ENCODE peak calls at places on chromosomes 12 and 14, in five cellular contexts. O is sigmoid colon, R is AG04450, D is GM10248, W is neural crest cell. C is an unnamed sample.
A peak's percentile ranks its signal among the peaks of the same experiment; 100 is the strongest.

GRCh38 chr14:52117433-52117832 is 48.6 kb upstream of the NID2 start:
- DNase-seq in W (no peak), D (no peak), R (no peak), O (no peak), C (no peak)

GRCh38 chr12:7750350-7750749 is 3.2 kb upstream of the CLEC4C start:
- DNase-seq in W (no peak), R (no peak), D (no peak), O (no peak), C (no peak)

GRCh38 chr14:50116986-50117385 is 614 bp upstream of the VCPKMT start:
- DNase-seq in W (no peak), D (no peak), O (no peak), R (no peak), C (no peak)

GRCh38 chr14:52351191-52351560 is 37.1 kb downstream of the PTGER2 start:
- DNase-seq in R (no peak), O (no peak), D (no peak), W (no peak), C (no peak)

GRCh38 chr12:5377997-5378596 is 53.8 kb upstream of the NTF3 start:
- DNase-seq in R (no peak), W (no peak), O (peak; percentile 78), D (no peak), C (no peak)

GRCh38 chr12:110934093-110934852 is 13.9 kb upstream of the MYL2 start:
- DNase-seq in W (no peak), D (no peak), O (no peak), R (no peak), C (no peak)

GRCh38 chr14:101980700-101981099 is 16.3 kb downstream of the DYNC1H1 start:
- DNase-seq in D (peak; percentile 53), O (peak; percentile 94), W (no peak), R (peak; percentile 98), C (no peak)

GRCh38 chr12:87157791-87158190 is 871.4 kb downstream of the C12orf50 start:
- DNase-seq in R (peak; percentile 86), O (no peak), W (no peak), D (no peak), C (no peak)

GRCh38 chr12:91983935-91984334 is 161.7 kb downstream of the BTG1 start:
- DNase-seq in D (no peak), O (no peak), W (no peak), R (no peak), C (no peak)

GRCh38 chr14:61080591-61081010 is 99.6 kb downstream of the SLC38A6 start:
- DNase-seq in R (peak; percentile 72), O (no peak), W (no peak), D (peak; percentile 32), C (peak; percentile 71)

DNA sequence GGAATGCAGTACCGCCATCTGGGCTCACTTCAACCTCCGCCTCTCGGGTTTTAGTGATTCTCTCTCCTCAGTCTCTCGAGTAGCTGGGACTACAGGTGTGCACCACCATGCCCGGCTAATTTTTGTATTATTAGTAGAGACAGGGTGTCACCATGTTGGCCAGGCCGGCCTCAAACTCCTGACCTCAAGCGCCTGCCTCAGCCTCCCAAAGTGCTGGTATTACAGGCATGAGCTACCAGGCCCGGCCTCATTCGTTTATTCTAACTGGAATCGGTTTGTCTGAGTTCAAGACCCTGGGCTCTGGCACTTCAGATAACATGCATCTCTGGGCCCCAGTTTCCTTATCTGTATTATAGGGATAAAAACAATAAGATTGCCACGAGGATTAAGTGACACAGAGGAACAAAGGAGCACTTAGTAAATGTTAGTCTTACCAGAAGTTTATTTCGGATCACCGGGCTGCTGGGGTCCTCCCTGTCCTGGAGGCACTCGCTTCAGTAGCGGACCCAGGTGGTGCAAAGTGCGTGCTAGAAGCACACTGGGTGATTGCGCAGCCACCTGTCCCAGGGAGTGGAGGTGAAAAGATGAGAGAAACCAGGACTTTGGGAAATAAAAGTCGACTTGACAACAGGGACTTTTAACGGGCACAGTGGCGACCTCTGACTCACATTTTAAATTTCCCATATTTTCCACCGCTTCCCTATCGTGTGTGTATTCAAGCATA is 37.5 kb downstream of the ACACB start:
- DNase-seq in W (no peak), D (no peak), O (peak; percentile 74), R (no peak), C (no peak)
- TF ChIP-seq CTCF in W (no peak), D (no peak), O (no peak), R (no peak), C (no peak)

DNA sequence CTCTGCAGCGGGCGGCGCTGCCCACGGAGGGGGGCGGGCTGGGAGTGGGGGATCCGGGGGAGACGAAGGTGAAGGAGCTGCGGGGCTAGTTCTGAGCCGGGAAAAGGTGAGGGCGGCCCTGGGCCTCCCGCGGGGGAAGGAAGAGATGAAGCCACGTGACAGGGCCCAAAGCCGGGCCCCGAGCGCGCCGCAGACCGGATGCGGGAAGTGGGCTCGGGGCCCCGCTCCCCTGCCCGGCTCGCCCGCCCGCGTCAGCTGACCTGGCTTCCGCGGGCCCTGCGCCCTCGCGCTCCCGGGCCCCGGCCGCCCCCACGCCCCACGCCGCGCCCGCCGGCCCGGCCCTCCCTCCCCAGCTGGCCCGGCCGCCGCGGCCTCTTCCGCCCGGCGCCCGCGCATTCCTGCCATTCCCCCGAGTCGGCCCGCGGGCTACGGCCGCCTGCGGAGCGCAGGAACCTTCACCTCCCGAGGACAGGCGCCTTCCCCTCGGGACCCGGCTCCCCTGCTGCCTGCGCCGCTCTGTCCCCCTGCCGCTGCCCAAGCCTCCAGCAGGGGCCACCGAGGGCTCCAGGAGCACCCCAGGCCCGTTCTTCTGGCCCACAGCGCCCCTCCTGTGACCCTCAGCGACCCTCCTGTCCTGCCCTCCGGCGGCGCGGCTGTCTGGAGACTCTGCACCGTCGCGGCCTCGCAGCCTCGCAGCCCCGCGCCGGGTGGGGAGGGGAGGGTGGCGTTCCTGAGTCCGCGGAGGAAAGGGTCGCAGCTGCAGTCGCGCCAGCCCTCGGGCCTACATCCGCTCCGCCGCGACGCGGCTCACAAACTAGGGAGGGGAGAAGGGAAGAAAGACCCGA is 20.4 kb downstream of the NINJ2 start:
- DNase-seq in W (peak; percentile 56), R (no peak), D (peak; percentile 88), O (peak; percentile 87), C (no peak)
- TF ChIP-seq CTCF in W (peak; percentile 61), R (peak; percentile 33), D (peak; percentile 3), O (no peak), C (peak; percentile 41)

GRCh38 chr12:94148841-94149780 is 734 bp downstream of the PLXNC1 start:
- DNase-seq in O (no peak), D (peak; percentile 79), R (no peak), W (no peak), C (no peak)
- TF ChIP-seq CTCF in O (no peak), D (peak; percentile 91), R (peak; percentile 22), W (peak; percentile 59), C (peak; percentile 57)

DNA sequence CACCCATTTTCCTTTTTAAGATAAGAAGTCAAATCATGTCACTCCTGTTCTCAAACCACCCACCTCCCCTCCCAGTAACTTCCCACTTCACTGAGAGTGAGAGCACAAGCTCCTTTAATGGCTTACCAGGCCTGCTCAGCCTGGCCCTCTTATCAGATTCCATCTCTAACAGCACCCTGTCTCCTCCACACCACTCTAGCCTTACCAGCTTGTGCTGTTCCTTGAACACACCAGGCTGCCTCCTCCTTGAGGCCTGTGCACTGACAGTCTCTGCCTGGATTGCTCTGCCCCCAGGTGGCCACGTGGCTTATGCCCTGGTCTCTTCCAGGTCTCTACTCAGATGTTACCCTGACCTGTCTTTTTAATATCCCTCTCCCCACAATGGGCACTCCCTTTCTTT is 40.1 kb upstream of the EVL start:
- DNase-seq in D (peak; percentile 53), O (no peak), W (no peak), R (no peak), C (peak; percentile 12)
- TF ChIP-seq CTCF in D (peak; percentile 59), O (no peak), W (peak; percentile 43), R (peak; percentile 54), C (peak; percentile 64)

DNA sequence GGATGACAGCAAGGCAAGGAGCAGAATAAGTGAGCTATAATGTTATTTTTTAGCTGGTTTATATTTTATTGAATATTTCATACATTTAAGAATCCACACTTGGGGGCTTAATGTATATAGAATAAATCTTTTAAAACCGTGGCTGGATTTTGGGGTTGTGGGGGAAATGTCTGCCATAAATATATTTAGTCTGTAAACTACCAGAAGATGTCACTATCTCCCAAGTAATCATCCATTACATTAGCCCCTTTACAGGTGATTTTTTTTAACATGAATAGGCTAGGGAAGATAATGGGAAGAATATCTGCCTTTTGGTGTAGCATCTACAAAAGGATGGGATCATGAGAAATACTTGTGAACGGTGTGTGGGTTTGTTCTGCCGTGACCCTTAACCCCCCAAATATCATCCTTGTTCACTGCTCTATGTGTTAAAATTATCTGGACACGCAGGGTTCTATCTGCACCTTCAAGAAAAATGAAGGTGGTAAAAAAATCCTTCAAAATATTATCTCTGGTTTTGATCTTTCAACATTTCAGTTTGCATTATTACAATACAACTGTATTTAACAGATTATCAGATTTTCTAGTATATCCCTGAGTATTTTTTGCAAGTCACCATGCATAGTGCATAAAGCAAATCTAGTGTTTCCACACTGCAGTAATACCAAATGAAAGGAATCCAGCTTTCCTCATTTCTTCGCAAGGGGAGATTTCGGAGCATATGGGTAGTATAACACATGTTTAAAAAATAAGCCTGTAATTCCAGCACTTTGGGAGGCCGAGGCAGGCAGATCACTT is 8.0 kb upstream of the SLC17A8 start:
- DNase-seq in O (no peak), D (peak; percentile 19), R (no peak), W (no peak), C (no peak)
- TF ChIP-seq CTCF in O (no peak), D (peak; percentile 33), R (peak; percentile 48), W (peak; percentile 76), C (no peak)

GRCh38 chr14:76267322-76268012 is 108.5 kb upstream of the ESRRB start:
- DNase-seq in O (peak; percentile 69), R (no peak), W (peak; percentile 24), D (peak; percentile 31), C (no peak)
- TF ChIP-seq CTCF in O (no peak), R (peak; percentile 21), W (peak; percentile 24), D (no peak), C (no peak)

DNA sequence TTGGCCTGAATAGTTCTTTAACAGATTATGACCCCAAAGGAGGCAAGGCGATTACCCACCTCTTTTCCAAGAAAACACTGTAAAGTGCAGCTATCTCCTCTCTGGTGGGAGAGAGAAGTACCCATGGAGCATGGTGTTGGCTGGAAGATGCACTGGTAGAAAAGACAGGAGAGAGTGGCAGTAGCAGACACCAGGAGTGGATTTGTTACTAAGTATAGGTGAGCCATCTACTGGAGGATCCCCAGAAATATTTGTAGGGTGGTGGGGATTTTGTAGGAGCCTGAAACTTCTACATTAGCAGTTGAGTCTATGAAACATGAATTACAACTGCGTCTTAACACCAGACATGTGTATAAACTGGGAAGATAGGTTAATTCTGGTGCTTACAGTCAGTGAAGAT is 148.0 kb downstream of the SLC38A4 start:
- DNase-seq in D (no peak), W (no peak), R (no peak), O (no peak), C (no peak)
- TF ChIP-seq CTCF in D (no peak), W (peak; percentile 45), R (peak; percentile 38), O (no peak), C (no peak)

C was measured in GM12864.